ENCODE peak calls at places on chromosome 2, in nine cellular contexts. S, Z, Q, L, N, U, A, Y and X are unnamed samples.
A peak's percentile ranks its signal among the peaks of the same experiment; 100 is the strongest.

GRCh38 chr2:46984642-46985476 is 69.3 kb upstream of the MCFD2 start:
- DNase-seq in S (no peak), Z (peak; percentile 91), Q (no peak), L (no peak), N (peak; percentile 93), U (peak; percentile 84), A (peak; percentile 71), Y (no peak), X (peak; percentile 82)

GRCh38 chr2:168773719-168774521 is 28.5 kb upstream of the NOSTRIN start:
- DNase-seq in S (no peak), Z (peak; percentile 19), Q (no peak), L (peak; percentile 42), N (peak; percentile 71), U (peak; percentile 91), A (no peak), Y (peak; percentile 52), X (peak; percentile 15)

GRCh38 chr2:45802739-45803138 is 151.3 kb downstream of the PRKCE start:
- DNase-seq in S (no peak), Z (no peak), Q (no peak), L (no peak), N (no peak), U (no peak), A (no peak), Y (no peak), X (no peak)

GRCh38 chr2:46270384-46270783 is 26.8 kb upstream of the EPAS1 start:
- DNase-seq in S (no peak), Z (peak; percentile 9), Q (no peak), L (no peak), N (peak; percentile 47), U (no peak), A (no peak), Y (no peak), X (no peak)

GRCh38 chr2:33370886-33371285 is 105.6 kb upstream of the RASGRP3 start:
- DNase-seq in S (no peak), Z (no peak), Q (no peak), L (no peak), N (no peak), U (no peak), A (no peak), Y (no peak), X (no peak)

GRCh38 chr2:86790134-86790827 is 432 bp downstream of the CD8A start:
- DNase-seq in S (no peak), Z (no peak), Q (no peak), L (no peak), N (no peak), U (no peak), A (no peak), Y (no peak), X (no peak)

GRCh38 chr2:159249955-159250723 is 36.4 kb downstream of the WDSUB1 start:
- DNase-seq in S (no peak), Z (peak; percentile 19), Q (no peak), L (peak; percentile 21), N (peak; percentile 30), U (no peak), A (peak; percentile 56), Y (no peak), X (peak; percentile 85)

GRCh38 chr2:162210385-162210784 is 32.9 kb downstream of the FAP start:
- DNase-seq in S (no peak), Z (no peak), Q (no peak), L (no peak), N (no peak), U (no peak), A (no peak), Y (no peak), X (no peak)

GRCh38 chr2:144937899-144938298 is 418.0 kb upstream of the ZEB2 start:
- DNase-seq in S (no peak), Z (no peak), Q (no peak), L (no peak), N (no peak), U (no peak), A (no peak), Y (no peak), X (no peak)

GRCh38 chr2:196821195-196821594 is 12.0 kb upstream of the C2orf66 start:
- DNase-seq in S (no peak), Z (no peak), Q (no peak), L (no peak), N (peak; percentile 44), U (no peak), A (no peak), Y (no peak), X (no peak)

GRCh38 chr2:20992201-20992711 is 51.6 kb downstream of the APOB start:
- DNase-seq in S (no peak), Z (peak; percentile 4), Q (no peak), L (no peak), N (peak; percentile 16), U (no peak), A (no peak), Y (no peak), X (peak; percentile 21)